ENCODE peak calls at places on chromosomes 16 and 17, in nine cellular contexts. Y is NCI-H2081, M is left colon, R is Karpas-422, P is NCI-H1092, N is NCI-H345, E is brain pericyte, I is IMR-90, C is HS-5. Z is an unnamed sample.

GRCh38 chr17:78952706-78953105 is 27.0 kb downstream of the LGALS3BP start:
- DNase-seq in I (no peak), E (no peak), Y (no peak), P (no peak), M (no peak), N (no peak), C (no peak), R (no peak), Z (no peak)

GRCh38 chr16:76474048-76474447 is 196.8 kb downstream of the CNTNAP4 start:
- DNase-seq in N (no peak), Y (no peak), I (no peak), E (no peak), C (no peak), R (no peak), M (no peak), P (no peak), Z (no peak)

GRCh38 chr16:55000595-55000994 is 69.9 kb downstream of the IRX5 start:
- DNase-seq in Y (no peak), C (no peak), P (no peak), E (no peak), N (no peak), R (no peak), M (no peak), I (no peak), Z (no peak)

GRCh38 chr17:46722662-46723285 is 95.7 kb downstream of the WNT3 start:
- DNase-seq in M (no peak), N (no peak), C (no peak), R (no peak), I (peak), E (no peak), Y (no peak), P (no peak), Z (no peak)

GRCh38 chr16:81885976-81886586 is 107.0 kb downstream of the PLCG2 start:
- DNase-seq in I (peak), P (no peak), M (no peak), C (no peak), E (no peak), N (peak), Y (peak), R (peak), Z (no peak)

GRCh38 chr17:59105852-59106462 is 723 bp downstream of the TRIM37 start:
- DNase-seq in C (peak), Y (peak), P (peak), N (peak), I (peak), E (no peak), M (peak), R (peak), Z (peak)

GRCh38 chr17:66684716-66685115 is 150.2 kb upstream of the CACNG5 start:
- DNase-seq in R (no peak), E (no peak), Y (no peak), I (no peak), P (no peak), C (no peak), M (no peak), N (no peak), Z (no peak)

GRCh38 chr17:50779747-50780363 is 12.5 kb upstream of the ANKRD40CL start:
- DNase-seq in C (no peak), Y (no peak), R (peak), N (no peak), E (no peak), I (no peak), M (no peak), P (no peak), Z (no peak)

GRCh38 chr17:3641717-3642486 is 5.3 kb downstream of the CTNS start:
- DNase-seq in P (no peak), N (no peak), E (no peak), C (no peak), M (no peak), R (no peak), Y (no peak), I (no peak), Z (no peak)

GRCh38 chr16:69031877-69032301 is 73.6 kb upstream of the HAS3 start:
- DNase-seq in P (no peak), C (no peak), R (no peak), Y (no peak), I (no peak), N (no peak), M (peak), E (no peak), Z (peak)

Z was measured in mucosa of descending colon.